ENCODE peak calls at places on chromosomes 7 and 10, in seven cellular contexts. J is right lobe of liver; M is NCI-H2171 treated with DMSO at 0.1 percent for 48 hours; V is stimulated activated naive CD4-positive, alpha-beta T cell; I is colonic mucosa; W is upper lobe of right lung; R is GM03348. U is an unnamed sample.
A peak's percentile ranks its signal among the peaks of the same experiment; 100 is the strongest.

GRCh38 chr10:70699063-70699658 is 26.9 kb downstream of the ADAMTS14 start:
- DNase-seq in J (no peak), M (no peak), V (no peak), I (no peak), W (no peak), R (no peak), U (no peak)

GRCh38 chr10:114413398-114413797 is 9.1 kb upstream of the AFAP1L2 start:
- DNase-seq in J (peak; percentile 53), M (no peak), V (no peak), I (no peak), W (peak; percentile 82), R (no peak), U (no peak)

GRCh38 chr7:5413449-5413786 is 10.2 kb downstream of the TNRC18 start:
- DNase-seq in J (no peak), M (no peak), V (no peak), I (no peak), W (no peak), R (no peak), U (no peak)

GRCh38 chr7:55325371-55325792 is 39.8 kb upstream of the LANCL2 start:
- DNase-seq in J (no peak), M (no peak), V (no peak), I (no peak), W (no peak), R (peak; percentile 91), U (no peak)

GRCh38 chr7:121442845-121443244 is 46.7 kb upstream of the FAM3C start:
- DNase-seq in J (no peak), M (no peak), V (no peak), I (no peak), W (no peak), R (no peak), U (no peak)

GRCh38 chr10:91444211-91444610 is 34.1 kb downstream of the HECTD2 start:
- DNase-seq in J (no peak), M (no peak), V (no peak), I (no peak), W (no peak), R (no peak), U (no peak)

GRCh38 chr7:70719120-70719519 is 412.8 kb upstream of the GALNT17 start:
- DNase-seq in J (no peak), M (peak; percentile 55), V (no peak), I (no peak), W (no peak), R (no peak), U (no peak)

GRCh38 chr7:4797858-4798705 is 22.7 kb downstream of the AP5Z1 start:
- DNase-seq in J (peak; percentile 54), M (no peak), V (peak; percentile 61), I (peak; percentile 44), W (no peak), R (peak; percentile 87), U (peak; percentile 50)

GRCh38 chr7:44735403-44736165 is 13.1 kb upstream of the ZMIZ2 start:
- DNase-seq in J (no peak), M (no peak), V (no peak), I (no peak), W (no peak), R (peak; percentile 71), U (no peak)

U was measured in CD8-positive, alpha-beta memory T cell.